ENCODE peak calls at places on chromosomes 4 and X, in four cellular contexts. F is SK-N-SH, Y is BE2C, P is mucosa of descending colon. G is an unnamed sample.

GRCh38 chr4:177047851-177048174 is 255.1 kb upstream of the VEGFC start:
- DNase-seq in Y (no peak), F (no peak), P (no peak), G (no peak)

GRCh38 chr4:13523591-13524503 is 20.5 kb downstream of the NKX3-2 start:
- DNase-seq in P (no peak), F (peak; percentile 19), Y (no peak), G (peak; percentile 5)

GRCh38 chrX:72100824-72101351 is 30.8 kb downstream of the RTL5 start:
- DNase-seq in F (no peak), P (no peak), Y (no peak), G (no peak)

GRCh38 chrX:39477438-39478120 is 620.2 kb downstream of the BCOR start:
- DNase-seq in F (no peak), Y (no peak), P (peak; percentile 57), G (peak; percentile 40)

GRCh38 chr4:78562687-78563086 is 11.1 kb downstream of the ANXA3 start:
- DNase-seq in P (no peak), Y (no peak), F (no peak), G (no peak)

GRCh38 chrX:109890910-109891502 is 111.9 kb upstream of the TMEM164 start:
- DNase-seq in Y (peak; percentile 59), P (peak; percentile 33), F (peak; percentile 65), G (peak; percentile 73)

GRCh38 chr4:138090918-138091659 is 151.1 kb downstream of the SLC7A11 start:
- DNase-seq in F (no peak), P (no peak), Y (no peak), G (no peak)

GRCh38 chr4:104589264-104589868 is 94.7 kb upstream of the CXXC4 start:
- DNase-seq in F (no peak), P (no peak), Y (no peak), G (no peak)

GRCh38 chrX:27439771-27440170 is 23.4 kb downstream of the PPP4R3C start:
- DNase-seq in P (no peak), F (no peak), Y (no peak), G (no peak)

GRCh38 chrX:1928805-1929204 is 313.9 kb downstream of the ASMT start:
- DNase-seq in P (no peak), F (no peak), Y (no peak), G (no peak)

GRCh38 chrX:151871244-151871643 is 41.4 kb upstream of the MAGEA4 start:
- DNase-seq in Y (no peak), P (no peak), F (no peak), G (no peak)

GRCh38 chr4:10159671-10160070 is 43.1 kb upstream of the WDR1 start:
- DNase-seq in Y (no peak), F (no peak), P (no peak), G (no peak)

GRCh38 chr4:128721896-128722295 is 87.6 kb upstream of the JADE1 start:
- DNase-seq in Y (no peak), F (no peak), P (no peak), G (no peak)

GRCh38 chrX:13911581-13911980 is 94.7 kb upstream of the GPM6B start:
- DNase-seq in Y (no peak), F (no peak), P (no peak), G (no peak)

GRCh38 chr4:38674206-38675144 is 10.5 kb downstream of the KLF3 start:
- DNase-seq in Y (no peak), F (peak; percentile 26), P (no peak), G (no peak)

GRCh38 chr4:10983274-10983673 is 298.7 kb upstream of the CLNK start:
- DNase-seq in P (no peak), F (no peak), Y (no peak), G (no peak)

GRCh38 chr4:148152868-148153630 is 289.2 kb downstream of the NR3C2 start:
- DNase-seq in P (no peak), F (no peak), Y (no peak), G (no peak)

GRCh38 chrX:143994206-143994605 is 110.3 kb downstream of the UBE2NL start:
- DNase-seq in F (no peak), P (no peak), Y (no peak), G (no peak)

GRCh38 chrX:103685396-103685795 is 1.1 kb downstream of the MORF4L2 start:
- DNase-seq in Y (no peak), F (peak; percentile 28), P (no peak), G (no peak)
- H3K4me3 ChIP-seq in Y (peak overlapping the region; percentile 96), F (peak overlapping the region; percentile 73), P (no peak overlapping the region), G (peak overlapping the region; percentile 70)

GRCh38 chr4:6751611-6752485 is 30.7 kb upstream of the KIAA0232 start:
- DNase-seq in F (no peak), P (peak; percentile 33), Y (no peak), G (peak; percentile 44)

GRCh38 chr4:6754481-6755087 is 27.9 kb upstream of the KIAA0232 start:
- DNase-seq in Y (no peak), F (no peak), P (peak; percentile 3), G (no peak)

GRCh38 chr4:6752486-6752829 is 30.1 kb upstream of the KIAA0232 start:
- DNase-seq in F (no peak), P (no peak), Y (no peak), G (no peak)

GRCh38 chr4:6753891-6754290 is 28.6 kb upstream of the KIAA0232 start:
- DNase-seq in F (no peak), Y (no peak), P (peak; percentile 25), G (no peak)

DNA sequence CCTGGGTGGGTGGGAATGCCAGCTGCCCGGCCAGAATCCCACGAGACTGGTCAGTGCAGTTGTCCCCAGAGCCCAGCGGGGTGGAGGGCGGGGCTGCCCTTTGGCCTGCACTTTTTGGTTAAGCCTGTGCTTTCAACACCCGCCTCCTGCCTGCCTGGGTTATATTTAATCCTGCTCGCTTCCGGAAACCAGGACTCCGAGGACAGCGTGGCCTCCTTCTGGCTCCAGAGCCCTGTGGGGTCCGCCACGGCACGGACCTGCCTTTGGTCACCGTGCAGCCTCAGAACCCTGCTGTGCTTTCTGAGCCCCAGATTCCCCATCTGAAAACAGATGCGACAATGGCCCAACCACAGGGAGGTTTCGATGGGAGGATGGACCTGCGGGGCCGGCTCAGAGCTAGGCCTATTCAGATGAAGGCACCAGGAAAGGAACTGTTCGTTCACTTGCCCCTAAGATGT is 29.4 kb upstream of the KIAA0232 start:
- DNase-seq in P (peak; percentile 83), Y (no peak), F (no peak), G (no peak)
- TF ChIP-seq CTCF in P (no peak), Y (no peak), F (no peak), G (no peak)

GRCh38 chr4:8294775-8295174 is 25.2 kb downstream of the HTRA3 start:
- DNase-seq in F (no peak), P (no peak), Y (no peak), G (no peak)
- H3K36me3 ChIP-seq in F (no peaks in the 10 kb centered on the region), P (no peaks in the 10 kb centered on the region), Y (no peaks in the 10 kb centered on the region), G (no peaks in the 10 kb centered on the region)

GRCh38 chr4:41865306-41865980 is 69.8 kb upstream of the TMEM33 start:
- DNase-seq in P (no peak), Y (peak; percentile 90), F (no peak), G (no peak)

GRCh38 chr4:41866799-41867677 is 68.2 kb upstream of the TMEM33 start:
- DNase-seq in F (no peak), Y (peak; percentile 43), P (no peak), G (no peak)

GRCh38 chr4:41865981-41866798 is 69.0 kb upstream of the TMEM33 start:
- DNase-seq in P (no peak), Y (peak; percentile 43), F (no peak), G (no peak)
- H3K4me3 ChIP-seq in P (no peak overlapping the region), Y (peak overlapping the region; percentile 40), F (no peak overlapping the region), G (no peak overlapping the region)

GRCh38 chr4:107935246-107935645 is 3.9 kb downstream of the CYP2U1 start:
- DNase-seq in Y (no peak), P (no peak), F (no peak), G (no peak)

GRCh38 chr4:107930821-107931774 is at the start of gene CYP2U1:
- DNase-seq in P (peak; percentile 89), Y (peak; percentile 93), F (peak; percentile 95), G (peak; percentile 96)

GRCh38 chr4:107937040-107937439 is 5.7 kb downstream of the CYP2U1 start:
- DNase-seq in P (no peak), F (no peak), Y (no peak), G (no peak)

GRCh38 chr4:107931775-107932321 is 499 bp downstream of the CYP2U1 start:
- DNase-seq in P (no peak), F (no peak), Y (no peak), G (no peak)
- TF ChIP-seq CTCF in P (no peak), F (no peak), Y (no peak), G (no peak)